ENCODE peak calls at places on chromosomes 13 and 19, in nine cellular contexts. J is tibial artery, M is EL, S is uterus, K is GM12891, P is NCI-H1105, N is mesothelial cell of epicardium, B is AG08395, E is GM04503. R is an unnamed sample.

GRCh38 chr13:50692396-50692915 is 151.0 kb downstream of the DLEU7 start:
- DNase-seq in S (no peak), B (no peak), E (no peak), N (no peak), K (no peak), J (no peak), P (no peak), M (peak; percentile 9), R (no peak)

GRCh38 chr19:4776436-4777205 is 14.9 kb upstream of the FEM1A start:
- DNase-seq in B (no peak), N (no peak), K (no peak), M (no peak), E (no peak), S (no peak), J (no peak), P (no peak), R (no peak)

GRCh38 chr13:34458756-34459462 is 483.2 kb upstream of the NBEA start:
- DNase-seq in N (no peak), S (peak; percentile 29), J (no peak), M (no peak), B (no peak), E (no peak), K (no peak), P (no peak), R (no peak)

GRCh38 chr13:37023871-37024270 is 23.3 kb downstream of the EXOSC8 start:
- DNase-seq in M (peak; percentile 61), J (no peak), S (no peak), B (peak; percentile 4), E (no peak), K (no peak), P (no peak), N (no peak), R (no peak)

GRCh38 chr13:60837806-60838205 is 440.8 kb downstream of the TDRD3 start:
- DNase-seq in K (no peak), N (no peak), S (no peak), J (no peak), E (no peak), M (no peak), P (no peak), B (no peak), R (no peak)

GRCh38 chr19:3036119-3036794 is 7.2 kb upstream of the TLE2 start:
- DNase-seq in E (peak; percentile 45), N (peak; percentile 94), M (peak; percentile 91), K (peak; percentile 86), B (peak; percentile 94), S (peak; percentile 95), J (peak; percentile 91), P (peak; percentile 95), R (peak; percentile 94)

GRCh38 chr13:41562083-41562482 is 104.7 kb downstream of the RGCC start:
- DNase-seq in J (no peak), N (peak; percentile 68), E (no peak), B (peak; percentile 84), P (no peak), K (no peak), M (peak; percentile 86), S (peak; percentile 78), R (no peak)

GRCh38 chr13:97914537-97914936 is 38.9 kb upstream of the IPO5 start:
- DNase-seq in B (peak; percentile 18), E (peak; percentile 50), J (no peak), P (no peak), M (peak; percentile 51), K (no peak), N (no peak), S (no peak), R (no peak)

GRCh38 chr19:42420055-42420544 is 7.1 kb downstream of the LIPE start:
- DNase-seq in E (no peak), J (no peak), M (peak; percentile 43), K (peak; percentile 86), P (no peak), N (no peak), S (no peak), B (peak; percentile 68), R (peak; percentile 61)

GRCh38 chr19:55866521-55866920 is 30.2 kb downstream of the NLRP4 start:
- DNase-seq in M (no peak), J (no peak), N (no peak), B (no peak), P (no peak), S (no peak), K (no peak), E (no peak), R (no peak)

GRCh38 chr19:13615890-13616289 is 109.6 kb upstream of the CACNA1A start:
- DNase-seq in K (no peak), M (no peak), S (no peak), E (no peak), J (no peak), B (no peak), P (no peak), N (no peak), R (peak; percentile 24)